ENCODE peak calls at places on chromosomes 16 and 17, in ten cellular contexts. I, P, J, W, L, X, Y, Q, S and A are unnamed samples.

GRCh38 chr17:58059141-58059540 is 24.1 kb upstream of the DYNLL2 start:
- DNase-seq in I (no peak), P (no peak), J (no peak), W (peak; percentile 49), L (no peak), X (no peak), Y (no peak), Q (no peak), S (no peak), A (no peak)

GRCh38 chr17:47207143-47208067 is 1.7 kb upstream of the MYL4 start:
- DNase-seq in I (no peak), P (no peak), J (no peak), W (peak; percentile 2), L (no peak), X (no peak), Y (no peak), Q (no peak), S (no peak), A (no peak)

GRCh38 chr16:24013733-24014645 is 178.2 kb downstream of the PRKCB start:
- DNase-seq in I (peak; percentile 16), P (no peak), J (peak; percentile 91), W (no peak), L (no peak), X (peak; percentile 44), Y (no peak), Q (no peak), S (no peak), A (no peak)

GRCh38 chr17:57413848-57414651 is 157.7 kb downstream of the MSI2 start:
- DNase-seq in I (no peak), P (no peak), J (peak; percentile 64), W (no peak), L (no peak), X (no peak), Y (no peak), Q (no peak), S (no peak), A (no peak)

GRCh38 chr17:53794875-53795274 is 27.9 kb upstream of the KIF2B start:
- DNase-seq in I (no peak), P (no peak), J (no peak), W (no peak), L (no peak), X (no peak), Y (no peak), Q (no peak), S (no peak), A (no peak)

GRCh38 chr16:85313541-85314208 is 201.4 kb upstream of the CIBAR2 start:
- DNase-seq in I (no peak), P (no peak), J (no peak), W (no peak), L (no peak), X (no peak), Y (no peak), Q (no peak), S (no peak), A (no peak)

GRCh38 chr17:54749157-54749556 is 151.5 kb upstream of the TOM1L1 start:
- DNase-seq in I (no peak), P (no peak), J (no peak), W (peak; percentile 77), L (no peak), X (no peak), Y (no peak), Q (no peak), S (peak; percentile 7), A (no peak)

GRCh38 chr17:27552467-27552779 is 78.6 kb upstream of the LGALS9 start:
- DNase-seq in I (no peak), P (no peak), J (no peak), W (peak; percentile 80), L (no peak), X (no peak), Y (no peak), Q (no peak), S (no peak), A (no peak)

GRCh38 chr17:69192754-69193153 is 35.9 kb downstream of the ABCA10 start:
- DNase-seq in I (no peak), P (no peak), J (no peak), W (no peak), L (no peak), X (no peak), Y (no peak), Q (no peak), S (no peak), A (no peak)

DNA sequence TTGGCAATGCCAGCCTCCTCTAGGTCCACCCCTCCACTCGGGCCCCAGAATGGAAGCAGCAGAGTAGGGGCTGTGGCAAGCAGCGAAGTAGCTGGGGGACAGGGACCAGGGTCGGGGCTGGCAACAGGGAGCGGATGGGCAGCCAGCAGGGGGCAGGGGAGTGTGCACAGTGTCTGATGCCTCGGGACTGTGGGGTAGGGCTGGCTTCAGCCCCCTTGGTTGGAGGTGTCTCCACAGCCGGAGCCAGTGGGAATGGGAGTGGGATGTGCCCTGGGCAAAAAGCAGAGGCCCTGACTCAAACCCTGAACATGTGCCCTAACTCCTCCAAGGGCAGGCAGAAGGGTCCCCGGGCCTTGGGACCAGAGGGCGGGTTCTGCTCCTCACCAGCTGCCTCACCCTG is 18.5 kb upstream of the ARHGAP27 start:
- DNase-seq in I (no peak), P (no peak), J (no peak), W (peak; percentile 74), L (no peak), X (peak; percentile 30), Y (no peak), Q (no peak), S (no peak), A (no peak)
- TF ChIP-seq CTCF in I (no peak), P (no peak), J (no peak), W (peak; percentile 51), L (no peak), X (no peak), Y (no peak), Q (no peak), S (peak; percentile 20), A (no peak)

DNA sequence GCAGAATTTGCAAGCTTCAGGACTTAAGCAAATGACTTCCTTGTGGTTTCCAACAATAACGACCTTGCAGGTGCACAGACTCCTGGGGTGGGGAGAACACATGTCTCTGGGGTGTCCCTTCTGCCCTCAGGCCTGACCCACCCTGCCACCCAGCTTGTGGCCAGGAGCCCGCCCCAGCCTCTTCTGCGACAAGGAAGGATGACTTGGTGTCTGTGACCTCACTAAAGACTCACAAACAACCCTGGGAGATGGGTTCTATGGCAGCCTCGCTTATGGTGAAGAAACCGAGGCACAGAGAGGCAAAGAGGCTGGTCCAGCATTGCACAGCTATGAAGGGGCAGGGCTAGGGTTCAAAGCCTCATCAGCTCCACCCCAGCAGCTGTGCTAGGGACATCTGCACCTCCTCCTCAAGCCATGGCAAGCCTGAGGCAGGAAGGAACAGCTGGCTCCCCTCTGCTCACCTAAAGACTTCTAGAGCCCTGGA is 2.6 kb downstream of the ATP2A3 start:
- DNase-seq in I (no peak), P (no peak), J (peak; percentile 92), W (no peak), L (no peak), X (peak; percentile 55), Y (no peak), Q (no peak), S (no peak), A (no peak)
- H3K9me3 ChIP-seq in I (no peaks in the 10 kb centered on the region), P (no peaks in the 10 kb centered on the region), J (no peaks in the 10 kb centered on the region), W (no peaks in the 10 kb centered on the region), L (no peaks in the 10 kb centered on the region), X (no peaks in the 10 kb centered on the region), Y (no peaks in the 10 kb centered on the region), Q (no peaks in the 10 kb centered on the region), S (no peaks in the 10 kb centered on the region), A (no peaks in the 10 kb centered on the region)

GRCh38 chr17:42709561-42709960 is 27.2 kb downstream of the CNTNAP1 start:
- DNase-seq in I (no peak), P (no peak), J (no peak), W (no peak), L (no peak), X (no peak), Y (no peak), Q (no peak), S (no peak), A (no peak)
- H3K36me3 ChIP-seq in I (peaks cover 93% of the 10 kb centered on the region), P (peaks cover 98% of the 10 kb centered on the region), J (peaks cover 95% of the 10 kb centered on the region), W (peaks cover 41% of the 10 kb centered on the region), L (peaks cover 41% of the 10 kb centered on the region), X (no peaks in the 10 kb centered on the region), Y (peaks cover 36% of the 10 kb centered on the region), Q (peaks cover 36% of the 10 kb centered on the region), S (no peaks in the 10 kb centered on the region), A (peaks cover 95% of the 10 kb centered on the region)

DNA sequence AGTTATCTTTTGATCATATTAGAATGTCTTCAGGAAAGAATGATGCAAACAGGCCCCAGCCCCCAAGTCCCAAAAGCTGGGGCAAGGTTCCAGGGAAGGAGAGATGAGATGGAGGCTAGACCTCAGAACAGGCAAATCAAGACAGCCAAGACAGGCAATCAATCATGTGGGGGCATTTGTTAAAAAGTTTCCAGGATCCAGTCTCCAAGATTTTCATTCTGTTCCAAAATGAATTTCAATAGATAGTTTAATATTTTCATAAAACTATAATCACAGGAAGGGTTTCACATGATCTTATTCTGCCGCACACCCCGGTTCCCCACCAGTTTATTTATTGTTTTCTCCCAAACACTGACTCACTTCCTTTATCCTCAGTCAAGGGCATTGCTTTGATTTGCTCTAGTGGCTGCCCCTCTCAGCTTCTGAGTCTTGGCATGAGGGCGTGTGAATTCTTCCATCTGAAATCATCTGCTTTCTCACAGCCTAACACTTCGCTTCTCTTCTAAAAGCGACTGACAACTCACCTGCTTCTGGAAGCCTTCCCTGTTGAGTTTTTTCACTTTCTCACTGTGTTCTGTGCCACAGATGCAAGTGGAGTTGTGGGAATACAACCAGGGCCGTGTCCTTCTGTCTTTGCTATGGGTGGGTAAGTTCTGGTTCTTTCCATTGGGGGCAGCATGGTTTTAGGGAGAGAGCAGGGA is 12.2 kb upstream of the TERF2 start:
- DNase-seq in I (peak; percentile 70), P (peak; percentile 71), J (no peak), W (peak; percentile 87), L (no peak), X (no peak), Y (peak; percentile 57), Q (no peak), S (peak; percentile 76), A (peak; percentile 48)
- TF ChIP-seq CTCF in I (peak; percentile 32), P (peak; percentile 59), J (peak; percentile 53), W (peak; percentile 81), L (peak; percentile 47), X (peak; percentile 39), Y (peak; percentile 46), Q (peak; percentile 53), S (peak; percentile 65), A (peak; percentile 57)

GRCh38 chr17:16251043-16251442 is 34.0 kb downstream of the PIGL start:
- DNase-seq in I (no peak), P (no peak), J (no peak), W (no peak), L (no peak), X (no peak), Y (no peak), Q (no peak), S (no peak), A (no peak)
- H3K9me3 ChIP-seq in I (no peaks in the 10 kb centered on the region), P (no peaks in the 10 kb centered on the region), J (no peaks in the 10 kb centered on the region), W (peaks cover 5% of the 10 kb centered on the region), L (no peaks in the 10 kb centered on the region), X (no peaks in the 10 kb centered on the region), Y (no peaks in the 10 kb centered on the region), Q (no peaks in the 10 kb centered on the region), S (no peaks in the 10 kb centered on the region), A (no peaks in the 10 kb centered on the region)

GRCh38 chr17:17892731-17893130 is 55.9 kb upstream of the SREBF1 start:
- DNase-seq in I (no peak), P (no peak), J (no peak), W (peak; percentile 23), L (no peak), X (no peak), Y (no peak), Q (no peak), S (no peak), A (no peak)
- H3K36me3 ChIP-seq in I (peaks cover 14% of the 10 kb centered on the region), P (peaks cover 51% of the 10 kb centered on the region), J (peaks cover 39% of the 10 kb centered on the region), W (peaks cover 25% of the 10 kb centered on the region), L (no peaks in the 10 kb centered on the region), X (peaks cover 3% of the 10 kb centered on the region), Y (no peaks in the 10 kb centered on the region), Q (peaks cover 3% of the 10 kb centered on the region), S (no peaks in the 10 kb centered on the region), A (peaks cover 60% of the 10 kb centered on the region)